ENCODE peak calls at places on chromosomes 4 and X, in seven cellular contexts. V is dermis microvascular lymphatic vessel endothelial cell; D is iris pigment epithelial cell; U is activated B cell treated with CpG ODN at 0.5 μM for 24 hours; N is stimulated activated CD8-positive, alpha-beta memory T cell treated with anti-CD3 and anti-CD28 coated beads, Interleukin-2, amount 100 ng/mL, for 1 hour; L is ELR; K is ELF-1. Q is an unnamed sample.

GRCh38 chr4:186204103-186204559 is 12.8 kb downstream of the CYP4V2 start:
- DNase-seq in V (no peak), D (peak; percentile 75), U (peak; percentile 54), N (peak; percentile 39), L (no peak), K (peak; percentile 85), Q (no peak)

GRCh38 chr4:150447356-150447755 is 134.6 kb upstream of the MAB21L2 start:
- DNase-seq in V (peak; percentile 4), D (no peak), U (no peak), N (no peak), L (no peak), K (no peak), Q (no peak)

GRCh38 chr4:66294626-66295025 is 624.3 kb upstream of the EPHA5 start:
- DNase-seq in V (no peak), D (no peak), U (no peak), N (no peak), L (peak; percentile 63), K (no peak), Q (no peak)

GRCh38 chr4:151460434-151460833 is 51.5 kb downstream of the FHIP1A start:
- DNase-seq in V (no peak), D (no peak), U (no peak), N (no peak), L (no peak), K (no peak), Q (no peak)

GRCh38 chr4:159006202-159006601 is 96.7 kb upstream of the RAPGEF2 start:
- DNase-seq in V (no peak), D (peak; percentile 92), U (no peak), N (no peak), L (peak; percentile 67), K (no peak), Q (no peak)

GRCh38 chrX:120446503-120446902 is 22.6 kb downstream of the LAMP2 start:
- DNase-seq in V (peak; percentile 32), D (peak; percentile 65), U (no peak), N (no peak), L (peak; percentile 28), K (no peak), Q (no peak)

GRCh38 chrX:16786791-16787735 is 797 bp downstream of the TXLNG start:
- DNase-seq in V (peak; percentile 2), D (peak; percentile 23), U (peak; percentile 22), N (peak; percentile 11), L (peak; percentile 32), K (no peak), Q (no peak)

GRCh38 chr4:129145222-129145730 is 49.3 kb downstream of the C4orf33 start:
- DNase-seq in V (peak; percentile 80), D (no peak), U (no peak), N (no peak), L (no peak), K (no peak), Q (no peak)

GRCh38 chr4:17869327-17869726 is 58.5 kb downstream of the NCAPG start:
- DNase-seq in V (no peak), D (peak; percentile 9), U (no peak), N (no peak), L (no peak), K (no peak), Q (no peak)

GRCh38 chr4:10944321-10944720 is 259.8 kb upstream of the CLNK start:
- DNase-seq in V (no peak), D (no peak), U (no peak), N (no peak), L (no peak), K (no peak), Q (no peak)

GRCh38 chr4:46844325-46844917 is 64.6 kb downstream of the COX7B2 start:
- DNase-seq in V (peak; percentile 59), D (peak; percentile 52), U (no peak), N (no peak), L (peak; percentile 72), K (peak; percentile 4), Q (peak; percentile 12)

GRCh38 chrX:20315140-20315539 is 48.4 kb upstream of the RPS6KA3 start:
- DNase-seq in V (no peak), D (no peak), U (no peak), N (no peak), L (no peak), K (peak; percentile 38), Q (no peak)

GRCh38 chr4:929096-929765 is 2.9 kb downstream of the GAK start:
- DNase-seq in V (no peak), D (no peak), U (no peak), N (no peak), L (no peak), K (no peak), Q (no peak)

GRCh38 chr4:153759407-153760226 is at the start of gene RNF175:
- DNase-seq in V (no peak), D (no peak), U (no peak), N (no peak), L (peak; percentile 14), K (peak; percentile 26), Q (no peak)

GRCh38 chr4:96649536-96649935 is 809.6 kb downstream of the PDHA2 start:
- DNase-seq in V (no peak), D (peak; percentile 82), U (no peak), N (no peak), L (no peak), K (peak; percentile 11), Q (no peak)

GRCh38 chrX:368811-369562 is 17.7 kb downstream of the PPP2R3B start:
- DNase-seq in V (no peak), D (peak; percentile 54), U (no peak), N (no peak), L (no peak), K (peak; percentile 25), Q (no peak)

GRCh38 chrX:53094584-53094908 is 604 bp downstream of the KANTR start:
- DNase-seq in V (no peak), D (no peak), U (no peak), N (no peak), L (no peak), K (no peak), Q (no peak)

GRCh38 chr4:1300466-1301455 is 11.1 kb downstream of the MAEA start:
- DNase-seq in V (no peak), D (peak; percentile 95), U (no peak), N (no peak), L (peak; percentile 76), K (no peak), Q (no peak)

GRCh38 chrX:100995469-100995868 is 26.0 kb downstream of the ARL13A start:
- DNase-seq in V (peak; percentile 83), D (peak; percentile 93), U (no peak), N (no peak), L (peak; percentile 90), K (peak; percentile 6), Q (no peak)

GRCh38 chr4:105551968-105552746 is at the start of gene ARHGEF38:
- DNase-seq in V (no peak), D (peak; percentile 45), U (no peak), N (no peak), L (peak; percentile 25), K (peak; percentile 88), Q (no peak)

GRCh38 chrX:153877571-153878261 is 8.3 kb downstream of the L1CAM start:
- DNase-seq in V (no peak), D (no peak), U (no peak), N (no peak), L (no peak), K (no peak), Q (no peak)

GRCh38 chr4:33060873-33061542 is 2340.8 kb downstream of the PCDH7 start:
- DNase-seq in V (no peak), D (peak; percentile 55), U (no peak), N (no peak), L (peak; percentile 71), K (peak; percentile 53), Q (no peak)

GRCh38 chrX:2901367-2902036 is 27.6 kb downstream of the ARSD start:
- DNase-seq in V (no peak), D (peak; percentile 21), U (no peak), N (no peak), L (no peak), K (no peak), Q (no peak)

GRCh38 chr4:32172761-32173160 is 1452.6 kb downstream of the PCDH7 start:
- DNase-seq in V (peak; percentile 9), D (peak; percentile 45), U (no peak), N (no peak), L (peak; percentile 26), K (no peak), Q (no peak)

GRCh38 chr4:98601719-98602118 is 56.7 kb downstream of the TSPAN5 start:
- DNase-seq in V (peak; percentile 50), D (peak; percentile 79), U (no peak), N (no peak), L (peak; percentile 60), K (no peak), Q (no peak)

GRCh38 chr4:14196141-14196540 is 568.6 kb upstream of the BOD1L1 start:
- DNase-seq in V (peak; percentile 71), D (peak; percentile 68), U (no peak), N (no peak), L (peak; percentile 68), K (peak; percentile 33), Q (no peak)

GRCh38 chr4:94534401-94535312 is 82.9 kb downstream of the PDLIM5 start:
- DNase-seq in V (no peak), D (no peak), U (no peak), N (no peak), L (no peak), K (peak; percentile 18), Q (no peak)

GRCh38 chr4:71147261-71147660 is 153.8 kb downstream of the DCK start:
- DNase-seq in V (no peak), D (no peak), U (no peak), N (no peak), L (peak; percentile 44), K (no peak), Q (no peak)

GRCh38 chrX:2888309-2888708 is 40.8 kb downstream of the ARSD start:
- DNase-seq in V (no peak), D (no peak), U (no peak), N (no peak), L (no peak), K (no peak), Q (no peak)

GRCh38 chr4:7782783-7783182 is 156.9 kb downstream of the AFAP1 start:
- DNase-seq in V (no peak), D (peak; percentile 65), U (no peak), N (no peak), L (no peak), K (no peak), Q (no peak)

GRCh38 chrX:118763489-118763888 is 36.1 kb downstream of the IL13RA1 start:
- DNase-seq in V (no peak), D (no peak), U (no peak), N (no peak), L (no peak), K (no peak), Q (no peak)

GRCh38 chr4:76998251-76998901 is 48.8 kb downstream of the SEPTIN11 start:
- DNase-seq in V (no peak), D (peak; percentile 69), U (no peak), N (no peak), L (peak; percentile 34), K (peak; percentile 86), Q (no peak)

GRCh38 chrX:53442322-53442631 is 8.1 kb upstream of the HSD17B10 start:
- DNase-seq in V (no peak), D (no peak), U (no peak), N (no peak), L (no peak), K (no peak), Q (no peak)

GRCh38 chrX:48511561-48511960 is 2.8 kb downstream of the PORCN start:
- DNase-seq in V (peak; percentile 33), D (no peak), U (no peak), N (no peak), L (peak; percentile 38), K (peak; percentile 25), Q (no peak)